ENCODE peak calls at places on chromosomes 12 and 14, in four cellular contexts. One of them, this sample, is unnamed.

GRCh38 chr12:48815281-48816110 is 2.8 kb upstream of the CACNB3 start:
- DNase-seq in HepG2: peak; percentile 41
- DNase-seq in GM12891: no peak
- DNase-seq in K562: peak; percentile 86
- DNase-seq in this sample: no peak

GRCh38 chr12:49288922-49289555 is 5.9 kb upstream of the PRPH start:
- DNase-seq in K562: no peak
- DNase-seq in GM12891: no peak
- DNase-seq in HepG2: no peak
- DNase-seq in this sample: no peak

GRCh38 chr12:130620756-130621155 is 95.3 kb downstream of the RIMBP2 start:
- DNase-seq in HepG2: no peak
- DNase-seq in GM12891: no peak
- DNase-seq in K562: no peak
- DNase-seq in this sample: no peak

GRCh38 chr12:54017027-54017788 is 8.4 kb downstream of the HOXC8 start:
- DNase-seq in GM12891: no peak
- DNase-seq in HepG2: no peak
- DNase-seq in K562: peak; percentile 49
- DNase-seq in this sample: no peak

GRCh38 chr12:95548539-95549391 is 2.5 kb downstream of the USP44 start:
- DNase-seq in K562: peak; percentile 75
- DNase-seq in GM12891: peak; percentile 59
- DNase-seq in HepG2: no peak
- DNase-seq in this sample: no peak

GRCh38 chr12:55955344-55955743 is 10.5 kb downstream of the PMEL start:
- DNase-seq in HepG2: no peak
- DNase-seq in K562: no peak
- DNase-seq in GM12891: no peak
- DNase-seq in this sample: no peak

GRCh38 chr12:76219806-76220205 is 128.4 kb downstream of the BBS10 start:
- DNase-seq in GM12891: no peak
- DNase-seq in HepG2: peak; percentile 24
- DNase-seq in K562: no peak
- DNase-seq in this sample: no peak

GRCh38 chr12:75556306-75556899 is 45.0 kb upstream of the KRR1 start:
- DNase-seq in HepG2: peak; percentile 34
- DNase-seq in GM12891: no peak
- DNase-seq in K562: no peak
- DNase-seq in this sample: no peak

GRCh38 chr12:124388679-124389536 is 94.0 kb downstream of the RFLNA start:
- DNase-seq in HepG2: peak; percentile 79
- DNase-seq in GM12891: no peak
- DNase-seq in K562: no peak
- DNase-seq in this sample: no peak

GRCh38 chr12:53380104-53380796 is at the start of gene SP1:
- DNase-seq in HepG2: peak; percentile 76
- DNase-seq in GM12891: peak; percentile 72
- DNase-seq in K562: peak; percentile 91
- DNase-seq in this sample: peak; percentile 71

GRCh38 chr12:69149262-69149661 is 90.1 kb upstream of the CPSF6 start:
- DNase-seq in K562: no peak
- DNase-seq in HepG2: no peak
- DNase-seq in GM12891: no peak
- DNase-seq in this sample: no peak

GRCh38 chr12:108787539-108787938 is 56.2 kb upstream of the CORO1C start:
- DNase-seq in GM12891: no peak
- DNase-seq in K562: no peak
- DNase-seq in HepG2: no peak
- DNase-seq in this sample: no peak

GRCh38 chr12:27190761-27191160 is 53.3 kb upstream of the STK38L start:
- DNase-seq in K562: no peak
- DNase-seq in HepG2: no peak
- DNase-seq in GM12891: no peak
- DNase-seq in this sample: no peak

GRCh38 chr12:67727652-67728295 is 79.2 kb downstream of the DYRK2 start:
- DNase-seq in HepG2: no peak
- DNase-seq in K562: no peak
- DNase-seq in GM12891: no peak
- DNase-seq in this sample: no peak

GRCh38 chr14:96221841-96222240 is 17.2 kb downstream of the BDKRB2 start:
- DNase-seq in GM12891: no peak
- DNase-seq in HepG2: no peak
- DNase-seq in K562: no peak
- DNase-seq in this sample: no peak

GRCh38 chr14:65847065-65847847 is 434.7 kb downstream of the FUT8 start:
- DNase-seq in GM12891: peak; percentile 31
- DNase-seq in HepG2: no peak
- DNase-seq in K562: no peak
- DNase-seq in this sample: peak; percentile 25

GRCh38 chr12:113591480-113591971 is 119.9 kb upstream of the LHX5 start:
- DNase-seq in HepG2: no peak
- DNase-seq in GM12891: peak; percentile 44
- DNase-seq in K562: peak; percentile 95
- DNase-seq in this sample: peak; percentile 31

GRCh38 chr14:104318558-104319488 is 180.4 kb downstream of the KIF26A start:
- DNase-seq in GM12891: peak; percentile 10
- DNase-seq in HepG2: no peak
- DNase-seq in K562: no peak
- DNase-seq in this sample: no peak

GRCh38 chr12:47222960-47223847 is 143.4 kb upstream of the AMIGO2 start:
- DNase-seq in K562: peak; percentile 59
- DNase-seq in HepG2: no peak
- DNase-seq in GM12891: no peak
- DNase-seq in this sample: no peak

GRCh38 chr12:16048511-16048910 is 137.4 kb downstream of the DERA start:
- DNase-seq in HepG2: no peak
- DNase-seq in GM12891: no peak
- DNase-seq in K562: no peak
- DNase-seq in this sample: no peak

GRCh38 chr12:116123511-116124258 is 153.8 kb downstream of the MED13L start:
- DNase-seq in K562: peak; percentile 58
- DNase-seq in GM12891: peak; percentile 24
- DNase-seq in HepG2: no peak
- DNase-seq in this sample: no peak

GRCh38 chr12:44157359-44157758 is 321.5 kb downstream of the TMEM117 start:
- DNase-seq in HepG2: no peak
- DNase-seq in K562: no peak
- DNase-seq in GM12891: no peak
- DNase-seq in this sample: no peak

GRCh38 chr12:103560604-103561101 is 26.4 kb upstream of the STAB2 start:
- DNase-seq in GM12891: no peak
- DNase-seq in K562: no peak
- DNase-seq in HepG2: peak; percentile 72
- DNase-seq in this sample: no peak

GRCh38 chr12:132886529-132887477 is 602 bp downstream of the CHFR start:
- DNase-seq in GM12891: no peak
- DNase-seq in K562: peak; percentile 58
- DNase-seq in HepG2: peak; percentile 6
- DNase-seq in this sample: peak; percentile 40

GRCh38 chr12:114684098-114684869 is at the start of gene TBX3:
- DNase-seq in GM12891: no peak
- DNase-seq in HepG2: peak; percentile 98
- DNase-seq in K562: peak; percentile 90
- DNase-seq in this sample: no peak

GRCh38 chr12:105974738-105975137 is 164.0 kb downstream of the NUAK1 start:
- DNase-seq in K562: no peak
- DNase-seq in HepG2: no peak
- DNase-seq in GM12891: no peak
- DNase-seq in this sample: no peak

GRCh38 chr14:80587096-80587724 is 354.3 kb downstream of the CEP128 start:
- DNase-seq in K562: no peak
- DNase-seq in HepG2: peak; percentile 30
- DNase-seq in GM12891: peak; percentile 6
- DNase-seq in this sample: no peak

GRCh38 chr14:43147480-43147879 is 1359.6 kb downstream of the FSCB start:
- DNase-seq in HepG2: no peak
- DNase-seq in GM12891: no peak
- DNase-seq in K562: no peak
- DNase-seq in this sample: no peak

GRCh38 chr12:6964605-6965025 is 5.8 kb downstream of the PHB2 start:
- DNase-seq in HepG2: no peak
- DNase-seq in K562: peak; percentile 49
- DNase-seq in GM12891: no peak
- DNase-seq in this sample: no peak

GRCh38 chr12:6961695-6962284 is 8.7 kb downstream of the PHB2 start:
- DNase-seq in GM12891: no peak
- DNase-seq in K562: peak; percentile 82
- DNase-seq in HepG2: peak; percentile 81
- DNase-seq in this sample: no peak

GRCh38 chr12:6962285-6963015 is 8.0 kb downstream of the PHB2 start:
- DNase-seq in GM12891: no peak
- DNase-seq in K562: no peak
- DNase-seq in HepG2: no peak
- DNase-seq in this sample: no peak

GRCh38 chr12:6963741-6964446 is 6.6 kb downstream of the PHB2 start:
- DNase-seq in K562: no peak
- DNase-seq in GM12891: no peak
- DNase-seq in HepG2: no peak
- DNase-seq in this sample: no peak

GRCh38 chr12:6963016-6963731 is 7.3 kb downstream of the PHB2 start:
- DNase-seq in GM12891: no peak
- DNase-seq in K562: no peak
- DNase-seq in HepG2: no peak
- DNase-seq in this sample: no peak
- TF ChIP-seq POLR2AphosphoS5 in GM12891: no peak
- TF ChIP-seq POLR2AphosphoS5 in K562: no peak
- TF ChIP-seq POLR2AphosphoS5 in HepG2: no peak
- TF ChIP-seq POLR2AphosphoS5 in this sample: no peak

DNA sequence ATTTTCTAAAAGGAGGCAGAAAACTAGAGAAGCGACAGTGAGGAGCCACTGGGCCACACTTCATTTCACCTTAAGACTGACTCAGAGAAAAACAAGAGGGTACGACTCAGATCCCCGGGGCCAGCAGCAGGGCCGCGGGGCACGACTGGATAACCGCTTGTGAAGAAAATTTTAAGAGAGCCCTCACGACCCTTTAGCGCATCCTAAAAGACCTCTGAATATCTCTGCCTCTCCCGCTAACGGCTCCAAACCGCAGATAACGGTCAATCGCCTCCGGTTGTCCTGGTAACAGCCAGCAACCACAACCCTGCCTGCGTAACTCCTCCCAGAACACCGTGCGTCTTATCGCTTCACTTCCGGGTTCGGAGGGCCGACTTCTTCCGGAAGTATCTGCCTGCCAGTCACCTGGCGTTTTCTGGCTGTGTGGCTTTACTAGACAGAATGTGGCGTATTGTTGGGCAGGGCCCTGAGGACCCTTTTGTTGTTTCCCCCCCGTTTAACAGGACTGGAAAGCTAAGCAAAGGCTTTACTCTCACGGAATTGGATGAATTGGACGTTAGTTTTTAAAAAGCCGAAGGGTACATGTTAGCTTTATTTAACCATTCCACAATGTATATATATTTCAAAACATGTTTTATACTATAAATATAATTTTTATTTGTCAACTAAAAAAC is 5.4 kb upstream of the ATP23 start:
- DNase-seq in GM12891: peak; percentile 62
- DNase-seq in K562: peak; percentile 93
- DNase-seq in HepG2: peak; percentile 94
- DNase-seq in this sample: peak; percentile 63
- TF ChIP-seq POLR2A in GM12891: peak; percentile 91
- TF ChIP-seq POLR2A in K562: peak; percentile 94
- TF ChIP-seq POLR2A in HepG2: peak; percentile 79
- TF ChIP-seq POLR2A in this sample: peak; percentile 89

GRCh38 chr14:55123101-55123500 is 6.0 kb upstream of the LGALS3 start:
- DNase-seq in K562: no peak
- DNase-seq in HepG2: no peak
- DNase-seq in GM12891: no peak
- DNase-seq in this sample: no peak
- TF ChIP-seq TAF1 in K562: no peak
- TF ChIP-seq TAF1 in HepG2: no peak
- TF ChIP-seq TAF1 in GM12891: no peak
- TF ChIP-seq TAF1 in this sample: no peak

GRCh38 chr14:35414365-35414764 is 9.8 kb upstream of the NFKBIA start:
- DNase-seq in GM12891: no peak
- DNase-seq in K562: no peak
- DNase-seq in HepG2: no peak
- DNase-seq in this sample: no peak
- TF ChIP-seq POLR2AphosphoS5 in GM12891: no peak
- TF ChIP-seq POLR2AphosphoS5 in K562: no peak
- TF ChIP-seq POLR2AphosphoS5 in HepG2: no peak
- TF ChIP-seq POLR2AphosphoS5 in this sample: no peak

DNA sequence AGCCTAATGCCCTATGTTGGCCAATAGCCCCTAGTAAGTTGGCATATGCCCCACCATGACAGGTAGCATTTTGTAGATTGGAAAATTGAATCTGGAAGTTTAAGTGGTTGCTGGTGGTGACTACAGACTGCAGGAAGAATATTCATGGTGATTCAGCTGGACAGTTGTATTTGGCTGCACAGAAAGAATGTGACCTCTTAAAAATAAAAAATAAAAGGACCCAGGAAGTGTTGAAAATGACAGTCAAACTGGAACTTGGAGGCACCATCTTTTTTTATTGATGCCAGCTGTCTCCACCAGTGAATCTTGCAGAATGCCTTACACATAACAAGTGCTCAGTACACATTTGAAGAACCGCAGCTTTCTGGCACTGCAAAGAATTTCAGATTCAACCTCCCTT is 73.9 kb downstream of the PRMT8 start:
- DNase-seq in K562: no peak
- DNase-seq in GM12891: no peak
- DNase-seq in HepG2: no peak
- DNase-seq in this sample: no peak
- TF ChIP-seq POLR2A in K562: no peak
- TF ChIP-seq POLR2A in GM12891: no peak
- TF ChIP-seq POLR2A in HepG2: no peak
- TF ChIP-seq POLR2A in this sample: no peak

GRCh38 chr12:1093166-1093751 is 102.2 kb downstream of the ERC1 start:
- DNase-seq in GM12891: peak; percentile 11
- DNase-seq in HepG2: peak; percentile 71
- DNase-seq in K562: peak; percentile 16
- DNase-seq in this sample: no peak
- TF ChIP-seq TAF1 in GM12891: no peak
- TF ChIP-seq TAF1 in HepG2: no peak
- TF ChIP-seq TAF1 in K562: no peak
- TF ChIP-seq TAF1 in this sample: no peak